ENCODE peak calls at places on chromosomes 6 and 20, in five cellular contexts. X is H9; F is fibroblast of lung; M is tibial nerve; O is CD4-positive, alpha-beta memory T cell. S is an unnamed sample. For H3K4me1 and H3K27me3, the result is how much of the 10 kb centered on the place peaks cover.

GRCh38 chr6:33189164-33189563 is 3.1 kb downstream of the COL11A2 start:
- DNase-seq in X (no peak), F (no peak), M (no peak), O (peak), S (no peak)

GRCh38 chr6:105108631-105109262 is 71.1 kb downstream of the POPDC3 start:
- DNase-seq in X (no peak), F (no peak), M (no peak), O (no peak), S (no peak)

GRCh38 chr6:17703256-17703694 is 3.5 kb downstream of the NUP153 start:
- DNase-seq in X (no peak), F (peak), M (no peak), O (peak), S (no peak)

GRCh38 chr6:116010400-116011095 is 50.1 kb downstream of the FRK start:
- DNase-seq in X (peak), F (peak), M (peak), O (peak), S (peak)

GRCh38 chr6:129621252-129621651 is 88.7 kb downstream of the ARHGAP18 start:
- DNase-seq in X (peak), F (no peak), M (no peak), O (no peak), S (no peak)

GRCh38 chr6:73180718-73181619 is 44.3 kb downstream of the KHDC1L start:
- DNase-seq in X (no peak), F (peak), M (peak), O (peak), S (no peak)

GRCh38 chr6:138833819-138834539 is 38.1 kb downstream of the ECT2L start:
- DNase-seq in X (no peak), F (peak), M (no peak), O (no peak), S (no peak)

GRCh38 chr6:101830501-101831031 is 437.1 kb downstream of the GRIK2 start:
- DNase-seq in X (no peak), F (peak), M (no peak), O (no peak), S (no peak)

GRCh38 chr6:130841128-130841728 is 14.0 kb downstream of the SMLR1 start:
- DNase-seq in X (no peak), F (peak), M (no peak), O (no peak), S (no peak)

GRCh38 chr20:37299718-37300529 is 10.5 kb downstream of the MANBAL start:
- DNase-seq in X (no peak), F (peak), M (no peak), O (no peak), S (no peak)

GRCh38 chr20:35008411-35009342 is 53.0 kb downstream of the MYH7B start:
- DNase-seq in X (peak), F (no peak), M (peak), O (no peak), S (no peak)

GRCh38 chr20:22619272-22619671 is 34.9 kb upstream of the FOXA2 start:
- DNase-seq in X (no peak), F (no peak), M (no peak), O (no peak), S (no peak)

GRCh38 chr6:89974776-89975175 is 80.5 kb downstream of the GJA10 start:
- DNase-seq in X (no peak), F (peak), M (no peak), O (no peak), S (no peak)

GRCh38 chr6:84362180-84362821 is 134.9 kb upstream of the CEP162 start:
- DNase-seq in X (no peak), F (no peak), M (no peak), O (no peak), S (no peak)

GRCh38 chr20:46065006-46065405 is 24.8 kb downstream of the NCOA5 start:
- DNase-seq in X (no peak), F (no peak), M (no peak), O (no peak), S (no peak)

GRCh38 chr20:49866051-49866450 is 49.3 kb downstream of the SPATA2 start:
- DNase-seq in X (no peak), F (no peak), M (no peak), O (no peak), S (no peak)

GRCh38 chr20:41998539-41999341 is 380.6 kb upstream of the CHD6 start:
- DNase-seq in X (no peak), F (no peak), M (no peak), O (no peak), S (no peak)

GRCh38 chr6:146682919-146683318 is 84.1 kb downstream of the ADGB start:
- DNase-seq in X (no peak), F (no peak), M (no peak), O (no peak), S (no peak)

GRCh38 chr6:170284126-170284773 is 6.6 kb downstream of the DLL1 start:
- DNase-seq in X (no peak), F (no peak), M (no peak), O (peak), S (no peak)

GRCh38 chr6:89353118-89353556 is 615 bp upstream of the UBE2J1 start:
- DNase-seq in X (no peak), F (no peak), M (no peak), O (peak), S (no peak)

GRCh38 chr20:63957004-63957689 is 931 bp upstream of the UCKL1 start:
- DNase-seq in X (peak), F (peak), M (no peak), O (peak), S (peak)

GRCh38 chr20:50338479-50339195 is 148.0 kb downstream of the CEBPB start:
- DNase-seq in X (peak), F (peak), M (no peak), O (no peak), S (peak)

GRCh38 chr6:117448732-117449131 is 23.0 kb upstream of the ROS1 start:
- DNase-seq in X (no peak), F (peak), M (no peak), O (no peak), S (no peak)
- H3K4me1 ChIP-seq in X (under half), F (under half), M (under half), O (under half), S (under half)

GRCh38 chr6:107750398-107750797 is 73.7 kb downstream of the SCML4 start:
- DNase-seq in X (no peak), F (no peak), M (no peak), O (no peak), S (no peak)
- H3K27me3 ChIP-seq in X (under half), F (under half), M (under half), O (under half), S (under half)

GRCh38 chr6:110710115-110710514 is 105.2 kb downstream of the CDK19 start:
- DNase-seq in X (no peak), F (no peak), M (no peak), O (no peak), S (no peak)
- H3K4me1 ChIP-seq in X (under half), F (under half), M (under half), O (under half), S (under half)

GRCh38 chr6:166206066-166206465 is 38.4 kb upstream of the TBXT start:
- DNase-seq in X (no peak), F (no peak), M (no peak), O (no peak), S (no peak)
- H3K27me3 ChIP-seq in X (under half), F (under half), M (under half), O (under half), S (under half)

DNA sequence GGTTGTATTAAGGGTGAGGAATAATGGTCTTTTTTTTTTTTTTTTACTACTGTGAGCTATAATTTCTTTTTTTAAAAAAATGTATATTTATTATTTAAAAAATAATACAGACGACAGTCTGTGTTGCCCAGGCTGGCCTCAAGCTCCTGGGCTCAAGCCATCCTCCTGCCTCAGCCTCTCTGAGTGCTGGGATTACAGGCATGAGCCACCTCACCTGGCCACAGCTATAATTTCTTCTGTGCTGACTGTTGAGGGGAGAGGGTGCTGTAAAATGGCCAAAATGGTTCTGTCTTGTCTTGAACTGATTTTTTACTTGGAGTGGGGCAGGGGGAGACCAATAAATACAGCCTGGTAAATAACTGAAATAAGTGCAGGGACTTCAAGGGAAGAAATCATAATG is 3.6 kb downstream of the SRSF3 start:
- DNase-seq in X (no peak), F (no peak), M (no peak), O (no peak), S (no peak)
- H3K4me1 ChIP-seq in X (under half), F (under half), M (under half), O (half or more), S (under half)

S was measured in NT2/D1.